ENCODE peak calls at places on chromosome 6, in four cellular contexts. One of them, this sample, is unnamed.
A peak's percentile ranks its signal among the peaks of the same experiment; 100 is the strongest.

GRCh38 chr6:33217246-33217645 is 8.9 kb downstream of the RING1 start:
- DNase-seq in K562: peak; percentile 4
- DNase-seq in IMR-90: no peak
- DNase-seq in A549: no peak
- DNase-seq in this sample: no peak

GRCh38 chr6:40997256-40997957 is 41.6 kb downstream of the UNC5CL start:
- DNase-seq in K562: peak; percentile 54
- DNase-seq in IMR-90: peak; percentile 78
- DNase-seq in A549: peak; percentile 68
- DNase-seq in this sample: peak; percentile 95

GRCh38 chr6:19697744-19698290 is 139.4 kb upstream of the ID4 start:
- DNase-seq in K562: no peak
- DNase-seq in IMR-90: peak; percentile 81
- DNase-seq in A549: no peak
- DNase-seq in this sample: no peak

GRCh38 chr6:387293-387694 is 4.3 kb upstream of the IRF4 start:
- DNase-seq in K562: no peak
- DNase-seq in IMR-90: peak; percentile 54
- DNase-seq in A549: no peak
- DNase-seq in this sample: no peak

GRCh38 chr6:64012351-64013060 is 376.9 kb downstream of the PHF3 start:
- DNase-seq in K562: no peak
- DNase-seq in IMR-90: peak; percentile 78
- DNase-seq in A549: peak; percentile 2
- DNase-seq in this sample: peak; percentile 61

GRCh38 chr6:18044108-18044783 is 56.8 kb upstream of the KIF13A start:
- DNase-seq in K562: no peak
- DNase-seq in IMR-90: no peak
- DNase-seq in A549: no peak
- DNase-seq in this sample: no peak

GRCh38 chr6:24576452-24576851 is 69.5 kb downstream of the KIAA0319 start:
- DNase-seq in K562: no peak
- DNase-seq in IMR-90: no peak
- DNase-seq in A549: no peak
- DNase-seq in this sample: no peak

GRCh38 chr6:41929918-41930317 is 8.6 kb downstream of the BYSL start:
- DNase-seq in K562: no peak
- DNase-seq in IMR-90: no peak
- DNase-seq in A549: no peak
- DNase-seq in this sample: no peak

GRCh38 chr6:89013463-89013862 is 50.0 kb upstream of the RNGTT start:
- DNase-seq in K562: no peak
- DNase-seq in IMR-90: no peak
- DNase-seq in A549: no peak
- DNase-seq in this sample: no peak

GRCh38 chr6:80566361-80566760 is 459.9 kb downstream of the BCKDHB start:
- DNase-seq in K562: no peak
- DNase-seq in IMR-90: no peak
- DNase-seq in A549: no peak
- DNase-seq in this sample: no peak

GRCh38 chr6:138598562-138599173 is 99.4 kb upstream of the NHSL1 start:
- DNase-seq in K562: no peak
- DNase-seq in IMR-90: no peak
- DNase-seq in A549: no peak
- DNase-seq in this sample: peak; percentile 85

GRCh38 chr6:15921243-15921642 is 207.6 kb upstream of the MYLIP start:
- DNase-seq in K562: no peak
- DNase-seq in IMR-90: no peak
- DNase-seq in A549: no peak
- DNase-seq in this sample: no peak

GRCh38 chr6:37653933-37654565 is 43.6 kb downstream of the MDGA1 start:
- DNase-seq in K562: peak; percentile 88
- DNase-seq in IMR-90: peak; percentile 34
- DNase-seq in A549: peak; percentile 43
- DNase-seq in this sample: peak; percentile 36

DNA sequence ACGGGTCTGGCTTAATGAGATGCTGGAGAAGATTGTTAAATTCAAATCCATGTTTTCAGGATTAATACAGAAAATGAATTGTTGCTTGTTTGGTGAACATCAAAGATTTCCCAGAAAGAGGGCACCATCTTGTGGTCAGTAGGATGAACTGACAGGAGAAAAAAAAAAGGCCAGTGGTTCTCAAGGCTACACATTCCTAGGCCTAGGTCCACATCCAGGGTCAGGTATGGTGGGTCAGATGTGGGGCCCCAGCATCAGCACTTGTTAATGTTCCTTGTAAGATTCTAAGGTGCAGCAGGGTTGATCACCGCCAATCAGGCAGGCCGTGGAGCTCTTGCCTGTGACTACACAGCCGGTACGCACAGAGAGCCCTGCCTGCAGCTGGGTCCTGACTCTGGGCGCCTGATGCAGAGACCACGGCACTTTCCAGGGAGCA is 34.0 kb upstream of the FOXO3 start:
- DNase-seq in K562: peak; percentile 50
- DNase-seq in IMR-90: peak; percentile 62
- DNase-seq in A549: peak; percentile 28
- DNase-seq in this sample: peak; percentile 55
- TF ChIP-seq MAZ in K562: no peak
- TF ChIP-seq MAZ in IMR-90: no peak
- TF ChIP-seq MAZ in A549: no peak
- TF ChIP-seq MAZ in this sample: no peak

GRCh38 chr6:112806163-112806900 is 459.2 kb downstream of the RFPL4B start:
- DNase-seq in K562: no peak
- DNase-seq in IMR-90: peak; percentile 80
- DNase-seq in A549: no peak
- DNase-seq in this sample: no peak
- TF ChIP-seq MAZ in K562: no peak
- TF ChIP-seq MAZ in IMR-90: no peak
- TF ChIP-seq MAZ in A549: no peak
- TF ChIP-seq MAZ in this sample: no peak

GRCh38 chr6:168102093-168102985 is 23.3 kb upstream of the FRMD1 start:
- DNase-seq in K562: no peak
- DNase-seq in IMR-90: no peak
- DNase-seq in A549: no peak
- DNase-seq in this sample: no peak
- TF ChIP-seq MAZ in K562: no peak
- TF ChIP-seq MAZ in IMR-90: no peak
- TF ChIP-seq MAZ in A549: no peak
- TF ChIP-seq MAZ in this sample: no peak

GRCh38 chr6:43808412-43808811 is 38.4 kb downstream of the VEGFA start:
- DNase-seq in K562: no peak
- DNase-seq in IMR-90: no peak
- DNase-seq in A549: no peak
- DNase-seq in this sample: no peak

GRCh38 chr6:43807228-43808061 is 37.4 kb downstream of the VEGFA start:
- DNase-seq in K562: no peak
- DNase-seq in IMR-90: peak; percentile 71
- DNase-seq in A549: no peak
- DNase-seq in this sample: peak; percentile 60

GRCh38 chr6:43806758-43807227 is 36.8 kb downstream of the VEGFA start:
- DNase-seq in K562: no peak
- DNase-seq in IMR-90: no peak
- DNase-seq in A549: no peak
- DNase-seq in this sample: no peak

GRCh38 chr6:43811101-43812099 is 41.4 kb downstream of the VEGFA start:
- DNase-seq in K562: no peak
- DNase-seq in IMR-90: peak; percentile 15
- DNase-seq in A549: no peak
- DNase-seq in this sample: no peak

GRCh38 chr6:43809417-43810305 is 39.6 kb downstream of the VEGFA start:
- DNase-seq in K562: peak; percentile 63
- DNase-seq in IMR-90: peak; percentile 97
- DNase-seq in A549: peak; percentile 28
- DNase-seq in this sample: peak; percentile 45
- TF ChIP-seq MAZ in K562: no peak
- TF ChIP-seq MAZ in IMR-90: no peak
- TF ChIP-seq MAZ in A549: no peak
- TF ChIP-seq MAZ in this sample: no peak

GRCh38 chr6:157650261-157650640 is 172.8 kb upstream of the SNX9 start:
- DNase-seq in K562: no peak
- DNase-seq in IMR-90: no peak
- DNase-seq in A549: no peak
- DNase-seq in this sample: no peak

GRCh38 chr6:157649311-157650260 is 173.5 kb upstream of the SNX9 start:
- DNase-seq in K562: no peak
- DNase-seq in IMR-90: no peak
- DNase-seq in A549: no peak
- DNase-seq in this sample: no peak

GRCh38 chr6:157650801-157651200 is 172.2 kb upstream of the SNX9 start:
- DNase-seq in K562: no peak
- DNase-seq in IMR-90: no peak
- DNase-seq in A549: no peak
- DNase-seq in this sample: no peak

GRCh38 chr6:157647261-157647915 is 175.7 kb upstream of the SNX9 start:
- DNase-seq in K562: no peak
- DNase-seq in IMR-90: no peak
- DNase-seq in A549: no peak
- DNase-seq in this sample: no peak

GRCh38 chr6:157648561-157648960 is 174.5 kb upstream of the SNX9 start:
- DNase-seq in K562: no peak
- DNase-seq in IMR-90: peak; percentile 37
- DNase-seq in A549: no peak
- DNase-seq in this sample: no peak
- TF ChIP-seq MAZ in K562: no peak
- TF ChIP-seq MAZ in IMR-90: no peak
- TF ChIP-seq MAZ in A549: no peak
- TF ChIP-seq MAZ in this sample: no peak

DNA sequence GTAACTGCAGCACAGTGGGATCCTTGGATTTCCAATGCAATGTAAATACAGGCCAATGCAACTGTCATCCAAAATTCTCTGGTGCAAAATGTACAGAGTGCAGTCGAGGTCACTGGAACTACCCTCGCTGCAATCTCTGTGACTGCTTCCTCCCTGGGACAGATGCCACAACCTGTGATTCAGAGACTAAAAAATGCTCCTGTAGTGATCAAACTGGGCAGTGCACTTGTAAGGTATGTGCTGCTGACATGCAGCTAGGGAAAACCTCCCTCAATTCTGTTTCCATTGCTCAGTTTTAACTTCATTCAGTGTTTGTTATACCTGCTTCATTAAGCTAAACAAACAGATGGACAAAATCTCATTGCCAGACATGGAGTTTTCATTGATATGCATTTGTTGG is 397.1 kb downstream of the ARHGAP18 start:
- DNase-seq in K562: no peak
- DNase-seq in IMR-90: peak; percentile 78
- DNase-seq in A549: peak; percentile 2
- DNase-seq in this sample: no peak
- TF ChIP-seq MAZ in K562: no peak
- TF ChIP-seq MAZ in IMR-90: no peak
- TF ChIP-seq MAZ in A549: no peak
- TF ChIP-seq MAZ in this sample: no peak

DNA sequence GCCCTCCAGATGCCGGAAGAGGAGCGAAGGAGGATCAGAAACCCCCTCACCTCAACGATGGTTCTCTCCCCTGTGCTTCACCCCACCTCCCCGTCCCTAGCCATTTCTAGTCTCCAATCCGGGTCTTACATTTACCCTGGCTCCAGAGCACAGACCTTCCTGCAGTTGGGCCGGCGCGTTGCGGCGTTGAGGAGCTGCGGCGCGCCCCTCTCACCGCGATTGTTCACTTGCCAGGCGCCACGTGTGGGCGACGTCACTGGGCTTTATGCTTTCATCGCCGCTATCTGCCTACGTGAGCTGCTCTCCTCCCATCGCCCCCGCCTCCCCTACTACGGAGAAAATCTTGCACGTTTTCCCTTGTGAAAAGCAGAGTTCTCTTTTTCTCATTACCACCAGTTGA is at the start of gene CRISP2:
- DNase-seq in K562: no peak
- DNase-seq in IMR-90: no peak
- DNase-seq in A549: no peak
- DNase-seq in this sample: no peak
- TF ChIP-seq MAZ in K562: no peak
- TF ChIP-seq MAZ in IMR-90: no peak
- TF ChIP-seq MAZ in A549: no peak
- TF ChIP-seq MAZ in this sample: no peak

GRCh38 chr6:35023601-35024000 is 117.5 kb downstream of the TCP11 start:
- DNase-seq in K562: no peak
- DNase-seq in IMR-90: no peak
- DNase-seq in A549: no peak
- DNase-seq in this sample: no peak

GRCh38 chr6:35025241-35026188 is 115.6 kb downstream of the TCP11 start:
- DNase-seq in K562: no peak
- DNase-seq in IMR-90: no peak
- DNase-seq in A549: no peak
- DNase-seq in this sample: no peak

GRCh38 chr6:35026434-35027222 is 114.5 kb downstream of the TCP11 start:
- DNase-seq in K562: no peak
- DNase-seq in IMR-90: no peak
- DNase-seq in A549: no peak
- DNase-seq in this sample: no peak

GRCh38 chr6:35023091-35023490 is 118.0 kb downstream of the TCP11 start:
- DNase-seq in K562: no peak
- DNase-seq in IMR-90: no peak
- DNase-seq in A549: no peak
- DNase-seq in this sample: no peak

DNA sequence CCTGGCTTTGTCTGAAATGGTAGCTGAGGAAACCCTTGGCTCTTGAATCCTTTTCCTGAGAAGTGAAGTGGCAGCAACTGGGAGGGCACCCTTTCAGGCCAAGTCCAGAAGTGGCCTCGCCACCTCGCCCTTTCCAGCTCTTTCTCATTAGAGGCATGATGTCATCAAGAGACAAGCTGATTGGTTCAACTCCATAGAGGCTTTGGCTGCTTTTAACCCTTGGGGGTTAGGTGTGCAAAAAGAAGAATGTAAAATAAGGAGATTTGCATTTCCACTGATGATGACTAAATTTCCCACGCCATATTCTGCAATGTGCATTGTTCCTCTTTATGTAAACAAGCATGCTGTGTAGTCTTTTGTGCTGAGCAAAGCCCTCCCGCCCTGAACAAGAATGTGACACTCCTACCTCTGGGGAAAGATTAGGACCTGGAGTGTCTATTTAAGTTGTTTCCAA is 116.5 kb downstream of the TCP11 start:
- DNase-seq in K562: peak; percentile 52
- DNase-seq in IMR-90: peak; percentile 45
- DNase-seq in A549: peak; percentile 28
- DNase-seq in this sample: peak; percentile 28
- TF ChIP-seq MAZ in K562: no peak
- TF ChIP-seq MAZ in IMR-90: no peak
- TF ChIP-seq MAZ in A549: no peak
- TF ChIP-seq MAZ in this sample: no peak